ENCODE peak calls at places on chromosomes 16 and 17, in ten cellular contexts. One of them, this sample, is unnamed.

GRCh38 chr17:35236821-35237220 is 6.1 kb upstream of the SLFN5 start:
- DNase-seq in upper lobe of left lung: no peak
- DNase-seq in IMR-90: no peak
- DNase-seq in uterus: no peak
- DNase-seq in Peyer's patch: no peak
- DNase-seq in K562: no peak
- DNase-seq in sigmoid colon: no peak
- DNase-seq in heart left ventricle: no peak
- DNase-seq in stomach: no peak
- DNase-seq in H54: no peak
- DNase-seq in this sample: no peak

GRCh38 chr16:81429045-81429521 is 15.5 kb upstream of the CMIP start:
- DNase-seq in upper lobe of left lung: peak; percentile 46
- DNase-seq in IMR-90: peak; percentile 47
- DNase-seq in uterus: no peak
- DNase-seq in Peyer's patch: no peak
- DNase-seq in K562: no peak
- DNase-seq in sigmoid colon: no peak
- DNase-seq in heart left ventricle: no peak
- DNase-seq in stomach: peak; percentile 77
- DNase-seq in H54: peak; percentile 58
- DNase-seq in this sample: peak; percentile 77

GRCh38 chr17:60103957-60104356 is 25.2 kb upstream of the HEATR6 start:
- DNase-seq in upper lobe of left lung: no peak
- DNase-seq in IMR-90: no peak
- DNase-seq in uterus: no peak
- DNase-seq in Peyer's patch: no peak
- DNase-seq in K562: no peak
- DNase-seq in sigmoid colon: no peak
- DNase-seq in heart left ventricle: no peak
- DNase-seq in stomach: no peak
- DNase-seq in H54: no peak
- DNase-seq in this sample: no peak

GRCh38 chr16:77402672-77403071 is 32.2 kb downstream of the ADAMTS18 start:
- DNase-seq in upper lobe of left lung: no peak
- DNase-seq in IMR-90: no peak
- DNase-seq in uterus: no peak
- DNase-seq in Peyer's patch: no peak
- DNase-seq in K562: no peak
- DNase-seq in sigmoid colon: no peak
- DNase-seq in heart left ventricle: no peak
- DNase-seq in stomach: no peak
- DNase-seq in H54: no peak
- DNase-seq in this sample: no peak

GRCh38 chr16:14364386-14365199 is 265.5 kb downstream of the PARN start:
- DNase-seq in upper lobe of left lung: peak; percentile 59
- DNase-seq in IMR-90: peak; percentile 89
- DNase-seq in uterus: no peak
- DNase-seq in Peyer's patch: no peak
- DNase-seq in K562: peak; percentile 33
- DNase-seq in sigmoid colon: no peak
- DNase-seq in heart left ventricle: no peak
- DNase-seq in stomach: peak; percentile 35
- DNase-seq in H54: peak; percentile 72
- DNase-seq in this sample: no peak

GRCh38 chr17:17725853-17726720 is 44.8 kb downstream of the RAI1 start:
- DNase-seq in upper lobe of left lung: no peak
- DNase-seq in IMR-90: no peak
- DNase-seq in uterus: no peak
- DNase-seq in Peyer's patch: no peak
- DNase-seq in K562: no peak
- DNase-seq in sigmoid colon: no peak
- DNase-seq in heart left ventricle: no peak
- DNase-seq in stomach: no peak
- DNase-seq in H54: no peak
- DNase-seq in this sample: no peak

GRCh38 chr16:26673011-26673410 is 393.7 kb upstream of the C16orf82 start:
- DNase-seq in upper lobe of left lung: no peak
- DNase-seq in IMR-90: no peak
- DNase-seq in uterus: no peak
- DNase-seq in Peyer's patch: no peak
- DNase-seq in K562: no peak
- DNase-seq in sigmoid colon: no peak
- DNase-seq in heart left ventricle: no peak
- DNase-seq in stomach: no peak
- DNase-seq in H54: no peak
- DNase-seq in this sample: no peak

GRCh38 chr17:75371339-75371738 is 34.1 kb downstream of the GRB2 start:
- DNase-seq in upper lobe of left lung: no peak
- DNase-seq in IMR-90: no peak
- DNase-seq in uterus: no peak
- DNase-seq in Peyer's patch: no peak
- DNase-seq in K562: no peak
- DNase-seq in sigmoid colon: no peak
- DNase-seq in heart left ventricle: no peak
- DNase-seq in stomach: no peak
- DNase-seq in H54: no peak
- DNase-seq in this sample: no peak

GRCh38 chr16:20799599-20799998 is 6.7 kb downstream of the ERI2 start:
- DNase-seq in upper lobe of left lung: no peak
- DNase-seq in IMR-90: peak; percentile 44
- DNase-seq in uterus: no peak
- DNase-seq in Peyer's patch: no peak
- DNase-seq in K562: no peak
- DNase-seq in sigmoid colon: no peak
- DNase-seq in heart left ventricle: no peak
- DNase-seq in stomach: no peak
- DNase-seq in H54: no peak
- DNase-seq in this sample: no peak

GRCh38 chr16:29306953-29307597 is 99.4 kb downstream of the NPIPB11 start:
- DNase-seq in upper lobe of left lung: no peak
- DNase-seq in IMR-90: peak; percentile 64
- DNase-seq in uterus: no peak
- DNase-seq in Peyer's patch: no peak
- DNase-seq in K562: no peak
- DNase-seq in sigmoid colon: peak; percentile 53
- DNase-seq in heart left ventricle: no peak
- DNase-seq in stomach: no peak
- DNase-seq in H54: no peak
- DNase-seq in this sample: no peak

GRCh38 chr16:4183258-4184037 is 58.4 kb downstream of the SRL start:
- DNase-seq in upper lobe of left lung: peak; percentile 92
- DNase-seq in IMR-90: peak; percentile 92
- DNase-seq in uterus: peak; percentile 87
- DNase-seq in Peyer's patch: peak; percentile 96
- DNase-seq in K562: peak; percentile 100
- DNase-seq in sigmoid colon: peak; percentile 95
- DNase-seq in heart left ventricle: peak; percentile 93
- DNase-seq in stomach: peak; percentile 93
- DNase-seq in H54: peak; percentile 98
- DNase-seq in this sample: peak; percentile 94
- TF ChIP-seq POLR2A in upper lobe of left lung: peak; percentile 90
- TF ChIP-seq POLR2A in IMR-90: peak; percentile 50
- TF ChIP-seq POLR2A in uterus: peak; percentile 61
- TF ChIP-seq POLR2A in Peyer's patch: peak; percentile 79
- TF ChIP-seq POLR2A in K562: peak; percentile 84
- TF ChIP-seq POLR2A in sigmoid colon: no peak
- TF ChIP-seq POLR2A in heart left ventricle: peak; percentile 83
- TF ChIP-seq POLR2A in stomach: no peak
- TF ChIP-seq POLR2A in H54: peak; percentile 45
- TF ChIP-seq POLR2A in this sample: peak; percentile 40

GRCh38 chr17:20154601-20155000 is 145.4 kb downstream of the SPECC1 start:
- DNase-seq in upper lobe of left lung: no peak
- DNase-seq in IMR-90: no peak
- DNase-seq in uterus: no peak
- DNase-seq in Peyer's patch: no peak
- DNase-seq in K562: no peak
- DNase-seq in sigmoid colon: no peak
- DNase-seq in heart left ventricle: no peak
- DNase-seq in stomach: no peak
- DNase-seq in H54: no peak
- DNase-seq in this sample: no peak

GRCh38 chr17:20153231-20153630 is 144.1 kb downstream of the SPECC1 start:
- DNase-seq in upper lobe of left lung: no peak
- DNase-seq in IMR-90: no peak
- DNase-seq in uterus: no peak
- DNase-seq in Peyer's patch: no peak
- DNase-seq in K562: no peak
- DNase-seq in sigmoid colon: no peak
- DNase-seq in heart left ventricle: no peak
- DNase-seq in stomach: no peak
- DNase-seq in H54: no peak
- DNase-seq in this sample: no peak

GRCh38 chr17:20157078-20157360 is 147.9 kb downstream of the SPECC1 start:
- DNase-seq in upper lobe of left lung: no peak
- DNase-seq in IMR-90: no peak
- DNase-seq in uterus: no peak
- DNase-seq in Peyer's patch: peak; percentile 62
- DNase-seq in K562: no peak
- DNase-seq in sigmoid colon: no peak
- DNase-seq in heart left ventricle: no peak
- DNase-seq in stomach: peak; percentile 35
- DNase-seq in H54: no peak
- DNase-seq in this sample: no peak

GRCh38 chr17:20156196-20157077 is 147.3 kb downstream of the SPECC1 start:
- DNase-seq in upper lobe of left lung: peak; percentile 57
- DNase-seq in IMR-90: peak; percentile 25
- DNase-seq in uterus: peak; percentile 33
- DNase-seq in Peyer's patch: peak; percentile 79
- DNase-seq in K562: peak; percentile 55
- DNase-seq in sigmoid colon: no peak
- DNase-seq in heart left ventricle: peak; percentile 20
- DNase-seq in stomach: peak; percentile 49
- DNase-seq in H54: peak; percentile 70
- DNase-seq in this sample: peak; percentile 56

GRCh38 chr17:20155258-20156195 is 146.4 kb downstream of the SPECC1 start:
- DNase-seq in upper lobe of left lung: peak; percentile 100
- DNase-seq in IMR-90: peak; percentile 96
- DNase-seq in uterus: peak; percentile 97
- DNase-seq in Peyer's patch: peak; percentile 99
- DNase-seq in K562: peak; percentile 92
- DNase-seq in sigmoid colon: peak; percentile 95
- DNase-seq in heart left ventricle: peak; percentile 96
- DNase-seq in stomach: peak; percentile 100
- DNase-seq in H54: peak; percentile 99
- DNase-seq in this sample: peak; percentile 99
- TF ChIP-seq POLR2A in upper lobe of left lung: peak; percentile 65
- TF ChIP-seq POLR2A in IMR-90: peak; percentile 62
- TF ChIP-seq POLR2A in uterus: peak; percentile 50
- TF ChIP-seq POLR2A in Peyer's patch: peak; percentile 83
- TF ChIP-seq POLR2A in K562: peak; percentile 46
- TF ChIP-seq POLR2A in sigmoid colon: no peak
- TF ChIP-seq POLR2A in heart left ventricle: peak; percentile 25
- TF ChIP-seq POLR2A in stomach: peak; percentile 37
- TF ChIP-seq POLR2A in H54: peak; percentile 60
- TF ChIP-seq POLR2A in this sample: peak; percentile 38

DNA sequence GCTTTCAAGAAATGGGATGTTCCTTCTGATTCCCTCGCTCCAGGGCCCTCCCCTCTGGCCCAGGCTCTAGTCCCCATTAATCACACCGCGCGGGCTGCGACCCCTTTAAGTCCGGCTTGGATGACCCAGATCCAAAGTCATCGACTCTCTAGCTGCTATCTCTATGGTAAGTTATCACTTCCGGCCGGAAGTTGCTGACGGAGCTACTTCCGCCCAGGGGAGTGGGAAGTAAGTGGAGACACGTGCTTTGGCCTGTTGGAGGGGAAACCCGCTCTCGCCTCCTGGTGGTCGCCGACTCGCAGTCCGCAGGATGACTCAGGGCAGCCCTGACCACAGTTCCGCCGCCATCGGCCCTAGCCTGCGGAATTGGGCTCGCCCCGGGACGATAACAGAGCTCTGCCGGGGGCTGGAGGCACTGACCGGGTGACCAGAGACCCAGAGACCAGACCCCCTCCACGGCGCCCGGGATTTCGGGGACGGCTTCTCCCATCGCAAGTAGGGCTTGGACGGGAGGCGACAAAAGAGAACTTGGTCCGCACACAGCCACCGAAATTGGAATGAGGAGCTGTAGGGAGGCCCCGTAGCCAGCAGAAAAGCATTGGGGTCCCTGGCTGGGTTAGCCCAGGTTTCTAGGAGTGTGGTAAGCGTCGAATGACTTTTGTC is 52.2 kb upstream of the SEC14L1 start:
- DNase-seq in upper lobe of left lung: peak; percentile 95
- DNase-seq in IMR-90: peak; percentile 98
- DNase-seq in uterus: peak; percentile 96
- DNase-seq in Peyer's patch: peak; percentile 85
- DNase-seq in K562: peak; percentile 92
- DNase-seq in sigmoid colon: peak; percentile 98
- DNase-seq in heart left ventricle: peak; percentile 95
- DNase-seq in stomach: peak; percentile 90
- DNase-seq in H54: peak; percentile 97
- DNase-seq in this sample: peak; percentile 85
- TF ChIP-seq POLR2A in upper lobe of left lung: peak; percentile 77
- TF ChIP-seq POLR2A in IMR-90: peak; percentile 62
- TF ChIP-seq POLR2A in uterus: peak; percentile 81
- TF ChIP-seq POLR2A in Peyer's patch: peak; percentile 61
- TF ChIP-seq POLR2A in K562: peak; percentile 87
- TF ChIP-seq POLR2A in sigmoid colon: peak; percentile 34
- TF ChIP-seq POLR2A in heart left ventricle: peak; percentile 65
- TF ChIP-seq POLR2A in stomach: peak; percentile 14
- TF ChIP-seq POLR2A in H54: peak; percentile 80
- TF ChIP-seq POLR2A in this sample: peak; percentile 70

GRCh38 chr17:77194179-77194578 is 53.4 kb downstream of the SEC14L1 start:
- DNase-seq in upper lobe of left lung: no peak
- DNase-seq in IMR-90: no peak
- DNase-seq in uterus: no peak
- DNase-seq in Peyer's patch: no peak
- DNase-seq in K562: no peak
- DNase-seq in sigmoid colon: no peak
- DNase-seq in heart left ventricle: no peak
- DNase-seq in stomach: no peak
- DNase-seq in H54: no peak
- DNase-seq in this sample: peak; percentile 12
- TF ChIP-seq POLR2A in upper lobe of left lung: no peak
- TF ChIP-seq POLR2A in IMR-90: no peak
- TF ChIP-seq POLR2A in uterus: no peak
- TF ChIP-seq POLR2A in Peyer's patch: no peak
- TF ChIP-seq POLR2A in K562: no peak
- TF ChIP-seq POLR2A in sigmoid colon: no peak
- TF ChIP-seq POLR2A in heart left ventricle: no peak
- TF ChIP-seq POLR2A in stomach: no peak
- TF ChIP-seq POLR2A in H54: no peak
- TF ChIP-seq POLR2A in this sample: no peak

GRCh38 chr17:956905-957304 is 22.7 kb downstream of the NXN start:
- DNase-seq in upper lobe of left lung: no peak
- DNase-seq in IMR-90: no peak
- DNase-seq in uterus: peak; percentile 68
- DNase-seq in Peyer's patch: no peak
- DNase-seq in K562: peak; percentile 12
- DNase-seq in sigmoid colon: no peak
- DNase-seq in heart left ventricle: no peak
- DNase-seq in stomach: no peak
- DNase-seq in H54: no peak
- DNase-seq in this sample: no peak
- TF ChIP-seq POLR2A in upper lobe of left lung: no peak
- TF ChIP-seq POLR2A in IMR-90: no peak
- TF ChIP-seq POLR2A in uterus: no peak
- TF ChIP-seq POLR2A in Peyer's patch: no peak
- TF ChIP-seq POLR2A in K562: no peak
- TF ChIP-seq POLR2A in sigmoid colon: no peak
- TF ChIP-seq POLR2A in heart left ventricle: no peak
- TF ChIP-seq POLR2A in stomach: no peak
- TF ChIP-seq POLR2A in H54: no peak
- TF ChIP-seq POLR2A in this sample: no peak

This sample was measured in adrenal gland.